ENCODE peak calls at places on chromosomes 6 and 20, in seven cellular contexts. One of them, this sample, is unnamed.

GRCh38 chr6:147141690-147142308 is 62.4 kb upstream of the STXBP5 start:
- DNase-seq in stimulated activated CD8-positive, alpha-beta memory T cell treated with anti-CD3 and anti-CD28 coated beads, Interleukin-7, amount 100 ng/mL, for 24 hours: no peak
- DNase-seq in hepatocyte: peak
- DNase-seq in vagina: no peak
- DNase-seq in upper lobe of right lung: no peak
- DNase-seq in midbrain: no peak
- DNase-seq in non-pigmented ciliary epithelial cell: no peak
- DNase-seq in this sample: no peak

GRCh38 chr20:5674176-5674660 is 76.0 kb upstream of the SHLD1 start:
- DNase-seq in stimulated activated CD8-positive, alpha-beta memory T cell treated with anti-CD3 and anti-CD28 coated beads, Interleukin-7, amount 100 ng/mL, for 24 hours: no peak
- DNase-seq in upper lobe of right lung: no peak
- DNase-seq in vagina: no peak
- DNase-seq in midbrain: no peak
- DNase-seq in hepatocyte: no peak
- DNase-seq in non-pigmented ciliary epithelial cell: no peak
- DNase-seq in this sample: no peak

GRCh38 chr6:63275953-63276352 is 43.8 kb downstream of the LGSN start:
- DNase-seq in stimulated activated CD8-positive, alpha-beta memory T cell treated with anti-CD3 and anti-CD28 coated beads, Interleukin-7, amount 100 ng/mL, for 24 hours: no peak
- DNase-seq in non-pigmented ciliary epithelial cell: no peak
- DNase-seq in hepatocyte: no peak
- DNase-seq in upper lobe of right lung: no peak
- DNase-seq in midbrain: no peak
- DNase-seq in vagina: no peak
- DNase-seq in this sample: no peak

GRCh38 chr6:17431581-17431980 is 38.2 kb downstream of the CAP2 start:
- DNase-seq in upper lobe of right lung: no peak
- DNase-seq in non-pigmented ciliary epithelial cell: no peak
- DNase-seq in midbrain: no peak
- DNase-seq in stimulated activated CD8-positive, alpha-beta memory T cell treated with anti-CD3 and anti-CD28 coated beads, Interleukin-7, amount 100 ng/mL, for 24 hours: no peak
- DNase-seq in vagina: no peak
- DNase-seq in hepatocyte: no peak
- DNase-seq in this sample: no peak

GRCh38 chr20:20894753-20895152 is 182.3 kb upstream of the RALGAPA2 start:
- DNase-seq in upper lobe of right lung: no peak
- DNase-seq in hepatocyte: no peak
- DNase-seq in non-pigmented ciliary epithelial cell: no peak
- DNase-seq in midbrain: no peak
- DNase-seq in vagina: no peak
- DNase-seq in stimulated activated CD8-positive, alpha-beta memory T cell treated with anti-CD3 and anti-CD28 coated beads, Interleukin-7, amount 100 ng/mL, for 24 hours: no peak
- DNase-seq in this sample: no peak

GRCh38 chr20:7971536-7972285 is 31.5 kb upstream of the HAO1 start:
- DNase-seq in non-pigmented ciliary epithelial cell: no peak
- DNase-seq in hepatocyte: no peak
- DNase-seq in stimulated activated CD8-positive, alpha-beta memory T cell treated with anti-CD3 and anti-CD28 coated beads, Interleukin-7, amount 100 ng/mL, for 24 hours: no peak
- DNase-seq in vagina: no peak
- DNase-seq in upper lobe of right lung: no peak
- DNase-seq in midbrain: no peak
- DNase-seq in this sample: no peak

GRCh38 chr6:71288228-71289038 is at the start of gene OGFRL1:
- DNase-seq in hepatocyte: peak
- DNase-seq in upper lobe of right lung: peak
- DNase-seq in vagina: no peak
- DNase-seq in stimulated activated CD8-positive, alpha-beta memory T cell treated with anti-CD3 and anti-CD28 coated beads, Interleukin-7, amount 100 ng/mL, for 24 hours: peak
- DNase-seq in midbrain: peak
- DNase-seq in non-pigmented ciliary epithelial cell: no peak
- DNase-seq in this sample: peak

GRCh38 chr6:33860006-33860405 is 56.2 kb upstream of the MLN start:
- DNase-seq in hepatocyte: no peak
- DNase-seq in non-pigmented ciliary epithelial cell: no peak
- DNase-seq in midbrain: no peak
- DNase-seq in upper lobe of right lung: no peak
- DNase-seq in vagina: no peak
- DNase-seq in stimulated activated CD8-positive, alpha-beta memory T cell treated with anti-CD3 and anti-CD28 coated beads, Interleukin-7, amount 100 ng/mL, for 24 hours: no peak
- DNase-seq in this sample: no peak

GRCh38 chr6:135743476-135743875 is 108.0 kb upstream of the PDE7B start:
- DNase-seq in upper lobe of right lung: no peak
- DNase-seq in non-pigmented ciliary epithelial cell: no peak
- DNase-seq in stimulated activated CD8-positive, alpha-beta memory T cell treated with anti-CD3 and anti-CD28 coated beads, Interleukin-7, amount 100 ng/mL, for 24 hours: no peak
- DNase-seq in midbrain: no peak
- DNase-seq in hepatocyte: no peak
- DNase-seq in vagina: no peak
- DNase-seq in this sample: no peak

GRCh38 chr20:18839507-18840247 is 26.1 kb downstream of the SCP2D1 start:
- DNase-seq in hepatocyte: no peak
- DNase-seq in vagina: peak
- DNase-seq in midbrain: no peak
- DNase-seq in non-pigmented ciliary epithelial cell: no peak
- DNase-seq in stimulated activated CD8-positive, alpha-beta memory T cell treated with anti-CD3 and anti-CD28 coated beads, Interleukin-7, amount 100 ng/mL, for 24 hours: no peak
- DNase-seq in upper lobe of right lung: no peak
- DNase-seq in this sample: no peak

GRCh38 chr6:25637946-25638345 is 14.1 kb upstream of the SCGN start:
- DNase-seq in hepatocyte: peak
- DNase-seq in non-pigmented ciliary epithelial cell: no peak
- DNase-seq in vagina: no peak
- DNase-seq in midbrain: no peak
- DNase-seq in stimulated activated CD8-positive, alpha-beta memory T cell treated with anti-CD3 and anti-CD28 coated beads, Interleukin-7, amount 100 ng/mL, for 24 hours: no peak
- DNase-seq in upper lobe of right lung: no peak
- DNase-seq in this sample: no peak

GRCh38 chr6:108118791-108119211 is 44.3 kb upstream of the OSTM1 start:
- DNase-seq in midbrain: no peak
- DNase-seq in non-pigmented ciliary epithelial cell: no peak
- DNase-seq in hepatocyte: no peak
- DNase-seq in upper lobe of right lung: no peak
- DNase-seq in vagina: no peak
- DNase-seq in stimulated activated CD8-positive, alpha-beta memory T cell treated with anti-CD3 and anti-CD28 coated beads, Interleukin-7, amount 100 ng/mL, for 24 hours: no peak
- DNase-seq in this sample: no peak

GRCh38 chr6:22153384-22154158 is 143.3 kb downstream of the PRL start:
- DNase-seq in upper lobe of right lung: no peak
- DNase-seq in midbrain: no peak
- DNase-seq in non-pigmented ciliary epithelial cell: no peak
- DNase-seq in vagina: no peak
- DNase-seq in hepatocyte: no peak
- DNase-seq in stimulated activated CD8-positive, alpha-beta memory T cell treated with anti-CD3 and anti-CD28 coated beads, Interleukin-7, amount 100 ng/mL, for 24 hours: no peak
- DNase-seq in this sample: no peak

GRCh38 chr6:170383466-170384075 is 77.0 kb downstream of the FAM120B start:
- DNase-seq in upper lobe of right lung: no peak
- DNase-seq in stimulated activated CD8-positive, alpha-beta memory T cell treated with anti-CD3 and anti-CD28 coated beads, Interleukin-7, amount 100 ng/mL, for 24 hours: no peak
- DNase-seq in non-pigmented ciliary epithelial cell: no peak
- DNase-seq in hepatocyte: no peak
- DNase-seq in vagina: no peak
- DNase-seq in midbrain: no peak
- DNase-seq in this sample: no peak

GRCh38 chr6:89297695-89298351 is 17.3 kb downstream of the GABRR2 start:
- DNase-seq in midbrain: no peak
- DNase-seq in vagina: no peak
- DNase-seq in upper lobe of right lung: no peak
- DNase-seq in hepatocyte: peak
- DNase-seq in non-pigmented ciliary epithelial cell: peak
- DNase-seq in stimulated activated CD8-positive, alpha-beta memory T cell treated with anti-CD3 and anti-CD28 coated beads, Interleukin-7, amount 100 ng/mL, for 24 hours: no peak
- DNase-seq in this sample: peak

GRCh38 chr20:43691928-43692524 is 25.1 kb downstream of the MYBL2 start:
- DNase-seq in upper lobe of right lung: no peak
- DNase-seq in stimulated activated CD8-positive, alpha-beta memory T cell treated with anti-CD3 and anti-CD28 coated beads, Interleukin-7, amount 100 ng/mL, for 24 hours: peak
- DNase-seq in hepatocyte: peak
- DNase-seq in non-pigmented ciliary epithelial cell: no peak
- DNase-seq in midbrain: peak
- DNase-seq in vagina: no peak
- DNase-seq in this sample: no peak

GRCh38 chr6:18126116-18126515 is 3.6 kb upstream of the NHLRC1 start:
- DNase-seq in non-pigmented ciliary epithelial cell: no peak
- DNase-seq in upper lobe of right lung: no peak
- DNase-seq in vagina: no peak
- DNase-seq in stimulated activated CD8-positive, alpha-beta memory T cell treated with anti-CD3 and anti-CD28 coated beads, Interleukin-7, amount 100 ng/mL, for 24 hours: no peak
- DNase-seq in midbrain: no peak
- DNase-seq in hepatocyte: no peak
- DNase-seq in this sample: no peak

GRCh38 chr6:21468487-21468886 is 125.1 kb upstream of the SOX4 start:
- DNase-seq in upper lobe of right lung: no peak
- DNase-seq in non-pigmented ciliary epithelial cell: no peak
- DNase-seq in hepatocyte: no peak
- DNase-seq in stimulated activated CD8-positive, alpha-beta memory T cell treated with anti-CD3 and anti-CD28 coated beads, Interleukin-7, amount 100 ng/mL, for 24 hours: no peak
- DNase-seq in midbrain: no peak
- DNase-seq in vagina: no peak
- DNase-seq in this sample: no peak

GRCh38 chr20:6122873-6123649 is at the start of gene FERMT1:
- DNase-seq in midbrain: no peak
- DNase-seq in vagina: no peak
- DNase-seq in upper lobe of right lung: peak
- DNase-seq in stimulated activated CD8-positive, alpha-beta memory T cell treated with anti-CD3 and anti-CD28 coated beads, Interleukin-7, amount 100 ng/mL, for 24 hours: peak
- DNase-seq in non-pigmented ciliary epithelial cell: no peak
- DNase-seq in hepatocyte: peak
- DNase-seq in this sample: peak

GRCh38 chr6:22747576-22747975 is 178.2 kb downstream of the HDGFL1 start:
- DNase-seq in vagina: no peak
- DNase-seq in hepatocyte: no peak
- DNase-seq in midbrain: no peak
- DNase-seq in stimulated activated CD8-positive, alpha-beta memory T cell treated with anti-CD3 and anti-CD28 coated beads, Interleukin-7, amount 100 ng/mL, for 24 hours: no peak
- DNase-seq in upper lobe of right lung: no peak
- DNase-seq in non-pigmented ciliary epithelial cell: no peak
- DNase-seq in this sample: no peak

GRCh38 chr6:166955865-166956443 is 396 bp downstream of the RNASET2 start:
- DNase-seq in upper lobe of right lung: no peak
- DNase-seq in non-pigmented ciliary epithelial cell: no peak
- DNase-seq in vagina: no peak
- DNase-seq in midbrain: no peak
- DNase-seq in stimulated activated CD8-positive, alpha-beta memory T cell treated with anti-CD3 and anti-CD28 coated beads, Interleukin-7, amount 100 ng/mL, for 24 hours: no peak
- DNase-seq in hepatocyte: peak
- DNase-seq in this sample: no peak

GRCh38 chr6:43738877-43739641 is 31.0 kb upstream of the VEGFA start:
- DNase-seq in non-pigmented ciliary epithelial cell: no peak
- DNase-seq in stimulated activated CD8-positive, alpha-beta memory T cell treated with anti-CD3 and anti-CD28 coated beads, Interleukin-7, amount 100 ng/mL, for 24 hours: no peak
- DNase-seq in upper lobe of right lung: peak
- DNase-seq in vagina: no peak
- DNase-seq in midbrain: no peak
- DNase-seq in hepatocyte: no peak
- DNase-seq in this sample: no peak

GRCh38 chr6:132648356-132648755 is 10.6 kb downstream of the TAAR1 start:
- DNase-seq in vagina: no peak
- DNase-seq in stimulated activated CD8-positive, alpha-beta memory T cell treated with anti-CD3 and anti-CD28 coated beads, Interleukin-7, amount 100 ng/mL, for 24 hours: no peak
- DNase-seq in hepatocyte: no peak
- DNase-seq in non-pigmented ciliary epithelial cell: peak
- DNase-seq in midbrain: no peak
- DNase-seq in upper lobe of right lung: no peak
- DNase-seq in this sample: no peak

GRCh38 chr6:22886881-22887581 is 317.7 kb downstream of the HDGFL1 start:
- DNase-seq in vagina: no peak
- DNase-seq in upper lobe of right lung: no peak
- DNase-seq in midbrain: no peak
- DNase-seq in hepatocyte: no peak
- DNase-seq in non-pigmented ciliary epithelial cell: peak
- DNase-seq in stimulated activated CD8-positive, alpha-beta memory T cell treated with anti-CD3 and anti-CD28 coated beads, Interleukin-7, amount 100 ng/mL, for 24 hours: no peak
- DNase-seq in this sample: no peak

GRCh38 chr6:77463881-77464867 is 883 bp upstream of the HTR1B start:
- DNase-seq in midbrain: no peak
- DNase-seq in stimulated activated CD8-positive, alpha-beta memory T cell treated with anti-CD3 and anti-CD28 coated beads, Interleukin-7, amount 100 ng/mL, for 24 hours: no peak
- DNase-seq in vagina: no peak
- DNase-seq in upper lobe of right lung: peak
- DNase-seq in hepatocyte: peak
- DNase-seq in non-pigmented ciliary epithelial cell: no peak
- DNase-seq in this sample: no peak